ENCODE peak calls at places on chromosome 9, in seven cellular contexts. One of them, this sample, is unnamed.

GRCh38 chr9:16013366-16013765 is 460.5 kb downstream of the CCDC171 start:
- DNase-seq in ascending aorta: no peak
- DNase-seq in non-pigmented ciliary epithelial cell: no peak
- DNase-seq in T-helper 2 cell: no peak
- DNase-seq in pulmonary artery endothelial cell: no peak
- DNase-seq in activated T-cell treated with anti-CD3 and anti-CD28 coated beads for 4 hours: no peak
- DNase-seq in HT1080: no peak
- DNase-seq in this sample: no peak

GRCh38 chr9:36900136-36900855 is 133.8 kb downstream of the PAX5 start:
- DNase-seq in HT1080: no peak
- DNase-seq in activated T-cell treated with anti-CD3 and anti-CD28 coated beads for 4 hours: no peak
- DNase-seq in pulmonary artery endothelial cell: no peak
- DNase-seq in T-helper 2 cell: no peak
- DNase-seq in ascending aorta: no peak
- DNase-seq in non-pigmented ciliary epithelial cell: no peak
- DNase-seq in this sample: no peak

GRCh38 chr9:12391839-12392509 is 301.2 kb upstream of the TYRP1 start:
- DNase-seq in HT1080: no peak
- DNase-seq in pulmonary artery endothelial cell: no peak
- DNase-seq in non-pigmented ciliary epithelial cell: no peak
- DNase-seq in ascending aorta: no peak
- DNase-seq in T-helper 2 cell: no peak
- DNase-seq in activated T-cell treated with anti-CD3 and anti-CD28 coated beads for 4 hours: no peak
- DNase-seq in this sample: no peak

GRCh38 chr9:115022760-115023434 is 92.5 kb upstream of the TNFSF8 start:
- DNase-seq in ascending aorta: no peak
- DNase-seq in HT1080: peak
- DNase-seq in T-helper 2 cell: no peak
- DNase-seq in pulmonary artery endothelial cell: no peak
- DNase-seq in non-pigmented ciliary epithelial cell: peak
- DNase-seq in activated T-cell treated with anti-CD3 and anti-CD28 coated beads for 4 hours: no peak
- DNase-seq in this sample: no peak

GRCh38 chr9:1198085-1198484 is 147.9 kb downstream of the DMRT2 start:
- DNase-seq in T-helper 2 cell: no peak
- DNase-seq in non-pigmented ciliary epithelial cell: no peak
- DNase-seq in ascending aorta: no peak
- DNase-seq in pulmonary artery endothelial cell: no peak
- DNase-seq in activated T-cell treated with anti-CD3 and anti-CD28 coated beads for 4 hours: no peak
- DNase-seq in HT1080: peak
- DNase-seq in this sample: no peak

GRCh38 chr9:80789831-80790230 is 899.5 kb downstream of the TLE1 start:
- DNase-seq in activated T-cell treated with anti-CD3 and anti-CD28 coated beads for 4 hours: no peak
- DNase-seq in non-pigmented ciliary epithelial cell: no peak
- DNase-seq in T-helper 2 cell: no peak
- DNase-seq in ascending aorta: no peak
- DNase-seq in pulmonary artery endothelial cell: no peak
- DNase-seq in HT1080: no peak
- DNase-seq in this sample: no peak

GRCh38 chr9:17528859-17529258 is 50.0 kb upstream of the SH3GL2 start:
- DNase-seq in pulmonary artery endothelial cell: no peak
- DNase-seq in ascending aorta: no peak
- DNase-seq in HT1080: no peak
- DNase-seq in activated T-cell treated with anti-CD3 and anti-CD28 coated beads for 4 hours: no peak
- DNase-seq in T-helper 2 cell: no peak
- DNase-seq in non-pigmented ciliary epithelial cell: no peak
- DNase-seq in this sample: no peak

GRCh38 chr9:73269430-73270101 is 117.9 kb downstream of the ANXA1 start:
- DNase-seq in pulmonary artery endothelial cell: no peak
- DNase-seq in HT1080: peak
- DNase-seq in non-pigmented ciliary epithelial cell: peak
- DNase-seq in T-helper 2 cell: no peak
- DNase-seq in ascending aorta: no peak
- DNase-seq in activated T-cell treated with anti-CD3 and anti-CD28 coated beads for 4 hours: no peak
- DNase-seq in this sample: peak

GRCh38 chr9:112925058-112925641 is 34.5 kb upstream of the SLC46A2 start:
- DNase-seq in pulmonary artery endothelial cell: no peak
- DNase-seq in non-pigmented ciliary epithelial cell: no peak
- DNase-seq in HT1080: peak
- DNase-seq in ascending aorta: no peak
- DNase-seq in activated T-cell treated with anti-CD3 and anti-CD28 coated beads for 4 hours: no peak
- DNase-seq in T-helper 2 cell: no peak
- DNase-seq in this sample: no peak

GRCh38 chr9:127175764-127176163 is 53.3 kb upstream of the ANGPTL2 start:
- DNase-seq in activated T-cell treated with anti-CD3 and anti-CD28 coated beads for 4 hours: no peak
- DNase-seq in ascending aorta: no peak
- DNase-seq in pulmonary artery endothelial cell: no peak
- DNase-seq in HT1080: no peak
- DNase-seq in non-pigmented ciliary epithelial cell: no peak
- DNase-seq in T-helper 2 cell: no peak
- DNase-seq in this sample: no peak

GRCh38 chr9:134717793-134718645 is 76.4 kb downstream of the COL5A1 start:
- DNase-seq in T-helper 2 cell: no peak
- DNase-seq in pulmonary artery endothelial cell: no peak
- DNase-seq in activated T-cell treated with anti-CD3 and anti-CD28 coated beads for 4 hours: no peak
- DNase-seq in non-pigmented ciliary epithelial cell: no peak
- DNase-seq in HT1080: no peak
- DNase-seq in ascending aorta: no peak
- DNase-seq in this sample: no peak

GRCh38 chr9:14180077-14180941 is 133.6 kb downstream of the NFIB start:
- DNase-seq in HT1080: no peak
- DNase-seq in pulmonary artery endothelial cell: no peak
- DNase-seq in activated T-cell treated with anti-CD3 and anti-CD28 coated beads for 4 hours: no peak
- DNase-seq in non-pigmented ciliary epithelial cell: no peak
- DNase-seq in T-helper 2 cell: no peak
- DNase-seq in ascending aorta: no peak
- DNase-seq in this sample: no peak

GRCh38 chr9:105331160-105331559 is 86.7 kb downstream of the SLC44A1 start:
- DNase-seq in non-pigmented ciliary epithelial cell: no peak
- DNase-seq in activated T-cell treated with anti-CD3 and anti-CD28 coated beads for 4 hours: no peak
- DNase-seq in HT1080: no peak
- DNase-seq in ascending aorta: no peak
- DNase-seq in pulmonary artery endothelial cell: no peak
- DNase-seq in T-helper 2 cell: no peak
- DNase-seq in this sample: no peak